ENCODE peak calls at places on chromosomes 3 and 15, in eight cellular contexts. C is activated CD8-positive, alpha-beta memory T cell treated with anti-CD3 and anti-CD28 coated beads, Interleukin-2, amount 50 U/mL, for 48 hours; W is HFFc6; P is progenitor cell of endocrine pancreas; J is stimulated activated naive B cell treated with anti-CD40 and anti-IgM and Interleukin-4, amounts not matched to agents 10 μg/mL and 1 μg/mL and 100 μg/mL, for 72 hours; Q is pancreas; M is Caki2; U is AG09319. H is an unnamed sample.

GRCh38 chr3:151085227-151085888 is at the start of gene MED12L:
- DNase-seq in U (peak), J (peak), P (peak), Q (peak), W (peak), M (peak), C (peak), H (peak)

GRCh38 chr3:45105855-45106655 is 40.1 kb downstream of the CDCP1 start:
- DNase-seq in W (peak), J (no peak), P (no peak), M (peak), U (peak), Q (no peak), C (peak), H (peak)

GRCh38 chr3:43327184-43327950 is 41.0 kb downstream of the SNRK start:
- DNase-seq in J (peak), Q (no peak), M (no peak), P (no peak), U (no peak), C (no peak), W (no peak), H (no peak)

GRCh38 chr15:39438260-39438659 is 142.6 kb upstream of the THBS1 start:
- DNase-seq in W (no peak), Q (no peak), P (no peak), U (no peak), C (no peak), M (no peak), J (no peak), H (no peak)

GRCh38 chr3:170815340-170815739 is 54.7 kb downstream of the RPL22L1 start:
- DNase-seq in Q (peak), M (peak), U (no peak), P (no peak), J (no peak), C (no peak), W (no peak), H (no peak)

GRCh38 chr15:78570710-78571109 is 5.4 kb downstream of the CHRNA5 start:
- DNase-seq in W (no peak), P (no peak), Q (no peak), C (no peak), U (no peak), J (no peak), M (no peak), H (no peak)

GRCh38 chr3:13657660-13658435 is 108.9 kb downstream of the FBLN2 start:
- DNase-seq in U (no peak), P (peak), C (peak), Q (peak), W (peak), J (peak), M (peak), H (peak)

GRCh38 chr3:2823016-2823415 is 287.2 kb downstream of the IL5RA start:
- DNase-seq in C (no peak), J (no peak), M (no peak), U (no peak), P (no peak), Q (no peak), W (no peak), H (peak)

GRCh38 chr3:51591231-51591630 is 52.7 kb downstream of the RAD54L2 start:
- DNase-seq in M (no peak), U (no peak), C (no peak), J (no peak), W (no peak), Q (no peak), P (no peak), H (no peak)

GRCh38 chr3:101521251-101521701 is 8.3 kb upstream of the SENP7 start:
- DNase-seq in P (no peak), M (no peak), W (no peak), Q (no peak), J (no peak), C (no peak), U (no peak), H (no peak)

GRCh38 chr3:9862391-9863235 is 17.4 kb downstream of the CIDEC start:
- DNase-seq in W (peak), Q (peak), U (no peak), P (peak), J (no peak), M (no peak), C (peak), H (no peak)